ENCODE peak calls at places on chromosomes 12 and 14, in eight cellular contexts. X is neuronal stem cell, P is heart right ventricle, D is adipocyte, W is Peyer's patch, E is prostate gland, V is ovary, M is heart left ventricle. R is an unnamed sample. For H3K9me3, the result is how much of the 10 kb centered on the place peaks cover.

GRCh38 chr12:6500466-6500865 is 6.6 kb downstream of the NCAPD2 start:
- DNase-seq in X (no peak), P (no peak), D (no peak), W (no peak), E (no peak), V (no peak), M (no peak), R (no peak)

GRCh38 chr14:23034498-23035302 is at the start of gene PSMB5:
- DNase-seq in X (peak), P (peak), D (peak), W (peak), E (peak), V (peak), M (peak), R (peak)

GRCh38 chr14:93281937-93282336 is 50.9 kb downstream of the BTBD7 start:
- DNase-seq in X (no peak), P (no peak), D (no peak), W (no peak), E (no peak), V (no peak), M (no peak), R (no peak)

GRCh38 chr14:69261761-69262331 is 1.9 kb downstream of the GALNT16 start:
- DNase-seq in X (no peak), P (peak), D (no peak), W (no peak), E (no peak), V (no peak), M (peak), R (no peak)

GRCh38 chr12:12319501-12320322 is 30.3 kb downstream of the MANSC1 start:
- DNase-seq in X (no peak), P (no peak), D (peak), W (no peak), E (no peak), V (no peak), M (no peak), R (no peak)

GRCh38 chr14:103707329-103708263 is 7.7 kb downstream of the XRCC3 start:
- DNase-seq in X (no peak), P (no peak), D (no peak), W (no peak), E (no peak), V (no peak), M (no peak), R (no peak)

GRCh38 chr14:89125216-89125615 is 291.8 kb downstream of the FOXN3 start:
- DNase-seq in X (no peak), P (no peak), D (no peak), W (no peak), E (no peak), V (no peak), M (no peak), R (no peak)

GRCh38 chr12:82458101-82458500 is 99.8 kb downstream of the METTL25 start:
- DNase-seq in X (no peak), P (no peak), D (no peak), W (no peak), E (no peak), V (no peak), M (no peak), R (no peak)

GRCh38 chr12:3437986-3438385 is 53.0 kb upstream of the PRMT8 start:
- DNase-seq in X (no peak), P (no peak), D (no peak), W (no peak), E (no peak), V (no peak), M (no peak), R (no peak)

GRCh38 chr14:72129283-72129682 is 197.1 kb downstream of the RGS6 start:
- DNase-seq in X (no peak), P (no peak), D (no peak), W (no peak), E (no peak), V (no peak), M (no peak), R (no peak)

GRCh38 chr14:23601845-23602180 is 23.2 kb upstream of the JPH4 start:
- DNase-seq in X (no peak), P (no peak), D (no peak), W (no peak), E (no peak), V (no peak), M (no peak), R (no peak)

GRCh38 chr12:10753066-10753465 is 29.9 kb upstream of the YBX3 start:
- DNase-seq in X (no peak), P (no peak), D (peak), W (no peak), E (no peak), V (no peak), M (no peak), R (no peak)

GRCh38 chr12:70648191-70648590 is 11.0 kb upstream of the PTPRB start:
- DNase-seq in X (no peak), P (no peak), D (no peak), W (no peak), E (no peak), V (no peak), M (no peak), R (no peak)

GRCh38 chr14:79056879-79057278 is 886.7 kb downstream of the NRXN3 start:
- DNase-seq in X (no peak), P (no peak), D (peak), W (no peak), E (no peak), V (no peak), M (no peak), R (no peak)

GRCh38 chr12:50547742-50548141 is 43.0 kb downstream of the DIP2B start:
- DNase-seq in X (no peak), P (no peak), D (no peak), W (no peak), E (no peak), V (no peak), M (no peak), R (no peak)

GRCh38 chr14:31408421-31408820 is 11.9 kb downstream of the HEATR5A start:
- DNase-seq in X (no peak), P (no peak), D (no peak), W (no peak), E (no peak), V (no peak), M (no peak), R (no peak)

GRCh38 chr14:35349966-35350365 is 54.6 kb downstream of the NFKBIA start:
- DNase-seq in X (no peak), P (no peak), D (no peak), W (no peak), E (no peak), V (no peak), M (no peak), R (no peak)

GRCh38 chr14:37991027-37991426 is 216.7 kb upstream of the SSTR1 start:
- DNase-seq in X (no peak), P (no peak), D (no peak), W (no peak), E (no peak), V (no peak), M (no peak), R (no peak)

GRCh38 chr12:120141336-120141735 is 24.8 kb upstream of the RAB35 start:
- DNase-seq in X (no peak), P (no peak), D (no peak), W (no peak), E (no peak), V (no peak), M (no peak), R (no peak)

GRCh38 chr12:80186727-80187217 is 87.4 kb downstream of the OTOGL start:
- DNase-seq in X (peak), P (no peak), D (peak), W (no peak), E (peak), V (peak), M (peak), R (peak)

GRCh38 chr12:114902665-114903393 is 218.9 kb upstream of the TBX3 start:
- DNase-seq in X (no peak), P (no peak), D (peak), W (no peak), E (no peak), V (no peak), M (no peak), R (no peak)

GRCh38 chr14:55802986-55803431 is 223.0 kb downstream of the KTN1 start:
- DNase-seq in X (no peak), P (no peak), D (no peak), W (no peak), E (no peak), V (no peak), M (no peak), R (no peak)

GRCh38 chr12:88400302-88400701 is 180.0 kb downstream of the KITLG start:
- DNase-seq in X (no peak), P (no peak), D (no peak), W (no peak), E (no peak), V (no peak), M (no peak), R (no peak)

GRCh38 chr12:12999276-12999958 is 648 bp downstream of the HEBP1 start:
- DNase-seq in X (no peak), P (no peak), D (peak), W (no peak), E (no peak), V (peak), M (no peak), R (no peak)

GRCh38 chr12:46221255-46222128 is 47.4 kb downstream of the SLC38A1 start:
- DNase-seq in X (no peak), P (no peak), D (peak), W (no peak), E (no peak), V (no peak), M (no peak), R (no peak)

GRCh38 chr14:32584079-32584478 is 255.0 kb downstream of the AKAP6 start:
- DNase-seq in X (no peak), P (no peak), D (no peak), W (no peak), E (no peak), V (no peak), M (no peak), R (no peak)

DNA sequence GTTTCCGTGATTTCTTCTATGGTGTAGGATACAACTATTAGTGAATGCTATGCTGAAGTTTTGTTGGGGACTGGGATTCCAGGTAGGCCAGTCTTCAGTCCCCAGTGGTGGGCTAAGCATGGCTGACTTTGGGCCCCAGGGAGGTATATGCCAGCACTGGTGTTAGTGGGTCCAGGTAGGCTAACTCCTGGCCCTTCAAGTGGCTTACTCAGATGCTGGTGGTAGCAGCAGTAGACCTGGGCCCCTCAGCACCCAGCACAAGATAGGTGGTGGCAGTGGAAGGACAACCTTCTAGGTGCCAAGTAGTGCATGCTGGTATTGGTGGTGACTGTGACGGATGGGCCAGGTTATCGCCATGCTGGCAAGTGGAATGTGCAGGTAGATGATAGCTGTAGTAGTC is 955.1 kb downstream of the TMTC2 start:
- DNase-seq in X (no peak), P (no peak), D (no peak), W (no peak), E (no peak), V (no peak), M (no peak), R (no peak)
- H3K9me3 ChIP-seq in X (under half), P (under half), D (under half), W (under half), E (under half), V (under half), M (under half), R (under half)

GRCh38 chr14:98022541-98023520 is 1225.6 kb downstream of the VRK1 start:
- DNase-seq in X (peak), P (no peak), D (no peak), W (no peak), E (no peak), V (no peak), M (no peak), R (no peak)

DNA sequence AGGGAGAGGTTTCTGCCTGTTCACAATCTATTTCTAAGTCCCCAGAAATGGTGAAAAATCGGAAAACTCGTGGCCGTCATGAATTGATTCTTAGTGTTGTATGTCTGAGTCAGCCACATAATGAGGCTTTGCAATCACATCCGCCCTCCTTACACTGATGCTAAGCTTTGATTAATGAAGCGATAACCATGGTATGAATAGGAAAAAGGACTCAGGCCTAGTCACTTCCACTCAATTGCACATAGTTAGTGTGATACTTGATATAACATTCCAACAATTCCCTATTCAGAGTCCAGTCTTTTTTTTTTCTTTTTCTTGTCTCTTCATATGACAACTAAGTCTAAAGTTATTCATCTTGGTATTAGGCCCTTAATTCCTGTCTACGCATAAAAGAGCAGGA is 1231.0 kb downstream of the VRK1 start:
- DNase-seq in X (no peak), P (no peak), D (no peak), W (no peak), E (no peak), V (no peak), M (no peak), R (no peak)
- H3K9me3 ChIP-seq in X (under half), P (under half), D (under half), W (under half), E (under half), V (under half), M (under half), R (under half)

GRCh38 chr14:70563417-70563816 is 28.6 kb upstream of the ADAM20 start:
- DNase-seq in X (no peak), P (no peak), D (no peak), W (no peak), E (no peak), V (no peak), M (no peak), R (no peak)
- H3K9me3 ChIP-seq in X (under half), P (under half), D (under half), W (under half), E (under half), V (under half), M (under half), R (under half)

DNA sequence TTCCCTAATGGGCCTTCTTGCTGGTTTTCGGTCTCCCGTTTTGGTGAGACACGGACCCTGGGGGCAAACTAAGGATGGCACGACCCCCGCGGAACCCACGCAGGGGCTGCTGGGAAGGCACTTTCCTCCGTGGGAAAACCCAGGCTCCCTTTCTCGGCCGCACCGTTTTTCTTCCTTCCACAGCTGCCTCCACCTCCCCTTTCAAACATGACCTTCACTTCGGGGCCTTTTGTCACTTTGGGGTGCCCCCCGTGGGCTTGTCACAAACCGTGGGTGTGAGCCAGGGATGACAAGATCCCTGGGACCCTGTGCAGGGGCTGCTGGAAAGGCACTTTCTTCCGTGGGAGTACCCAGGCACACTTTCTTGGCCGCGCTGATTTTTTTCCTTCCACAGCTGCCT is 268.7 kb downstream of the ALG10 start:
- DNase-seq in X (no peak), P (peak), D (no peak), W (peak), E (no peak), V (peak), M (no peak), R (no peak)
- H3K9me3 ChIP-seq in X (under half), P (under half), D (under half), W (under half), E (under half), V (under half), M (under half), R (under half)

DNA sequence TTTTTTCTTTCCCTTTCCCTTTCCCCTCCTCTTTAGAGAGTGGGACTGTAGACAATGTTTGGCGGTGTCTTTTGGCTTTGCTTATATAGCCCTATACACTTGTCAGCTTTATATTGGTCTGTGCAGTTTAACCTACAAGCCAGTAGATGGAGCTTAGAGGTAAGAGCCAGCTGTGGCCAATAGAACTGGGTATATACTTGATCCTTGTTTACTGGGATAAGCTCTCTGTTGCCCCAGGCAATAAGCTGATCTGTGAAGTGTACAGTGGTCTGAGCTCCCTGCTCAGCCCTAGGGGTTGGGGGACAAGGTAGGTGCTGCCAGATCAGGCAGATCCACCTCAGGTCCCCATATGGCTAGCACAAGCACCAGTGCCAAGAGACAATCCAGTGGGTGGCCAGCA is 434.1 kb downstream of the NOVA1 start:
- DNase-seq in X (no peak), P (no peak), D (peak), W (no peak), E (no peak), V (no peak), M (no peak), R (no peak)
- H3K9me3 ChIP-seq in X (under half), P (under half), D (under half), W (under half), E (under half), V (under half), M (under half), R (under half)

DNA sequence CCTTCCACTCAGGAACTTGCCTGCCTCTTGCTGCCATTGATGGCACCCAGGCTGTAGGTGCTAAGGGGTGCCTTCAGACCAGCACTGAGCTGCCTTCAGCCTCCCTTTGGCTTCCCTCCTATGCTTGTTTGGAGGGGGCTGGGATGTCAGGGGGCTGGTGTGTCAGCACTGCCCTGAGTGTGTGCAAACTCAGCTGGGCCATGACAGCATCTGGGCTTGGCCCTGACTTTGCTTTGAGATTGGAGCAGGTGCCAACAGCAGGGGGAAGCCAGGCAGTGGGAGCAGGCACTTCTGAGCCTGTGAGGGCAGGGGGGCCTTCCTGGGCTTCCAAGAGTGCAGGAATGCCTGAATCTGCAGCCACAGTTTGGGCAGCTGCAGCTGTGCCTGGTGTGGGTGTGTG is 56.9 kb downstream of the ATP23 start:
- DNase-seq in X (no peak), P (no peak), D (no peak), W (no peak), E (no peak), V (no peak), M (no peak), R (no peak)
- H3K9me3 ChIP-seq in X (under half), P (under half), D (under half), W (under half), E (under half), V (under half), M (under half), R (under half)

GRCh38 chr12:56898938-56899337 is 35.3 kb downstream of the SDR9C7 start:
- DNase-seq in X (no peak), P (no peak), D (no peak), W (no peak), E (no peak), V (no peak), M (no peak), R (no peak)
- H3K9me3 ChIP-seq in X (under half), P (under half), D (under half), W (under half), E (under half), V (under half), M (under half), R (under half)

GRCh38 chr14:105857816-105858675 is 331.7 kb downstream of the TMEM121 start:
- DNase-seq in X (no peak), P (no peak), D (no peak), W (peak), E (no peak), V (peak), M (peak), R (peak)
- H3K9me3 ChIP-seq in X (under half), P (under half), D (under half), W (under half), E (under half), V (under half), M (under half), R (under half)

GRCh38 chr12:29158364-29158763 is 9.3 kb downstream of the FAR2 start:
- DNase-seq in X (no peak), P (no peak), D (no peak), W (no peak), E (no peak), V (no peak), M (no peak), R (no peak)

GRCh38 chr12:29163146-29163545 is 14.1 kb downstream of the FAR2 start:
- DNase-seq in X (no peak), P (no peak), D (no peak), W (no peak), E (no peak), V (no peak), M (no peak), R (no peak)

GRCh38 chr12:29157486-29157946 is 8.4 kb downstream of the FAR2 start:
- DNase-seq in X (no peak), P (no peak), D (peak), W (no peak), E (no peak), V (no peak), M (no peak), R (no peak)

GRCh38 chr12:29160230-29160629 is 11.2 kb downstream of the FAR2 start:
- DNase-seq in X (no peak), P (no peak), D (no peak), W (no peak), E (no peak), V (no peak), M (no peak), R (no peak)

GRCh38 chr12:29159690-29160089 is 10.6 kb downstream of the FAR2 start:
- DNase-seq in X (no peak), P (no peak), D (no peak), W (no peak), E (no peak), V (no peak), M (no peak), R (no peak)
- H3K9me3 ChIP-seq in X (under half), P (under half), D (under half), W (under half), E (under half), V (under half), M (under half), R (under half)

R was measured in T-helper 17 cell.